ENCODE peak calls at places on chromosomes 3 and 15, in seven cellular contexts. One of them, this sample, is unnamed.

GRCh38 chr3:197331131-197331530 is 32.7 kb upstream of the DLG1 start:
- DNase-seq in H4: no peak
- DNase-seq in EL: no peak
- DNase-seq in endothelial cell: no peak
- DNase-seq in psoas muscle: no peak
- DNase-seq in NCI-H2081: no peak
- DNase-seq in brain microvascular endothelial cell: no peak
- DNase-seq in this sample: no peak

GRCh38 chr3:150428562-150428961 is 20.5 kb downstream of the TSC22D2 start:
- DNase-seq in psoas muscle: no peak
- DNase-seq in H4: no peak
- DNase-seq in EL: no peak
- DNase-seq in endothelial cell: no peak
- DNase-seq in brain microvascular endothelial cell: no peak
- DNase-seq in NCI-H2081: no peak
- DNase-seq in this sample: no peak

GRCh38 chr15:101481917-101482525 is 7.5 kb downstream of the PCSK6 start:
- DNase-seq in brain microvascular endothelial cell: no peak
- DNase-seq in endothelial cell: no peak
- DNase-seq in psoas muscle: no peak
- DNase-seq in H4: no peak
- DNase-seq in NCI-H2081: no peak
- DNase-seq in EL: no peak
- DNase-seq in this sample: no peak

GRCh38 chr3:13111874-13112520 is 38.8 kb upstream of the IQSEC1 start:
- DNase-seq in psoas muscle: no peak
- DNase-seq in NCI-H2081: peak
- DNase-seq in H4: no peak
- DNase-seq in endothelial cell: no peak
- DNase-seq in EL: no peak
- DNase-seq in brain microvascular endothelial cell: no peak
- DNase-seq in this sample: no peak

GRCh38 chr15:63672369-63672768 is 75.2 kb downstream of the FBXL22 start:
- DNase-seq in H4: no peak
- DNase-seq in brain microvascular endothelial cell: no peak
- DNase-seq in endothelial cell: no peak
- DNase-seq in EL: no peak
- DNase-seq in NCI-H2081: no peak
- DNase-seq in psoas muscle: no peak
- DNase-seq in this sample: no peak

GRCh38 chr3:48798998-48799397 is 48.7 kb downstream of the PRKAR2A start:
- DNase-seq in NCI-H2081: peak
- DNase-seq in endothelial cell: no peak
- DNase-seq in EL: no peak
- DNase-seq in H4: no peak
- DNase-seq in psoas muscle: no peak
- DNase-seq in brain microvascular endothelial cell: no peak
- DNase-seq in this sample: no peak

GRCh38 chr3:3170998-3171397 is 8.5 kb downstream of the CRBN start:
- DNase-seq in brain microvascular endothelial cell: no peak
- DNase-seq in H4: peak
- DNase-seq in endothelial cell: no peak
- DNase-seq in EL: peak
- DNase-seq in psoas muscle: no peak
- DNase-seq in NCI-H2081: no peak
- DNase-seq in this sample: no peak

GRCh38 chr3:60992395-60992794 is 258.9 kb downstream of the FHIT start:
- DNase-seq in brain microvascular endothelial cell: no peak
- DNase-seq in H4: peak
- DNase-seq in psoas muscle: no peak
- DNase-seq in EL: no peak
- DNase-seq in endothelial cell: no peak
- DNase-seq in NCI-H2081: peak
- DNase-seq in this sample: no peak

GRCh38 chr3:59451041-59451763 is 401.4 kb upstream of the CFAP20DC start:
- DNase-seq in H4: peak
- DNase-seq in endothelial cell: no peak
- DNase-seq in EL: no peak
- DNase-seq in NCI-H2081: peak
- DNase-seq in brain microvascular endothelial cell: no peak
- DNase-seq in psoas muscle: no peak
- DNase-seq in this sample: peak

GRCh38 chr3:79751703-79752102 is 16.1 kb downstream of the ROBO1 start:
- DNase-seq in EL: no peak
- DNase-seq in psoas muscle: no peak
- DNase-seq in brain microvascular endothelial cell: no peak
- DNase-seq in endothelial cell: no peak
- DNase-seq in NCI-H2081: no peak
- DNase-seq in H4: no peak
- DNase-seq in this sample: no peak

GRCh38 chr15:72117448-72117697 is 577 bp downstream of the MYO9A start:
- DNase-seq in NCI-H2081: no peak
- DNase-seq in H4: peak
- DNase-seq in brain microvascular endothelial cell: peak
- DNase-seq in endothelial cell: peak
- DNase-seq in psoas muscle: peak
- DNase-seq in EL: peak
- DNase-seq in this sample: peak

GRCh38 chr15:55897560-55898336 is 95.7 kb downstream of the NEDD4 start:
- DNase-seq in brain microvascular endothelial cell: peak
- DNase-seq in H4: peak
- DNase-seq in endothelial cell: peak
- DNase-seq in EL: peak
- DNase-seq in NCI-H2081: peak
- DNase-seq in psoas muscle: peak
- DNase-seq in this sample: peak

GRCh38 chr3:185586644-185586964 is 509 bp downstream of the SENP2 start:
- DNase-seq in psoas muscle: no peak
- DNase-seq in H4: peak
- DNase-seq in endothelial cell: no peak
- DNase-seq in brain microvascular endothelial cell: peak
- DNase-seq in NCI-H2081: no peak
- DNase-seq in EL: peak
- DNase-seq in this sample: no peak

GRCh38 chr3:30496496-30496966 is 109.9 kb upstream of the TGFBR2 start:
- DNase-seq in H4: peak
- DNase-seq in EL: peak
- DNase-seq in endothelial cell: no peak
- DNase-seq in brain microvascular endothelial cell: peak
- DNase-seq in NCI-H2081: no peak
- DNase-seq in psoas muscle: no peak
- DNase-seq in this sample: peak

GRCh38 chr3:76024640-76025039 is 239.3 kb upstream of the ZNF717 start:
- DNase-seq in psoas muscle: no peak
- DNase-seq in NCI-H2081: peak
- DNase-seq in H4: peak
- DNase-seq in brain microvascular endothelial cell: no peak
- DNase-seq in endothelial cell: no peak
- DNase-seq in EL: peak
- DNase-seq in this sample: no peak

GRCh38 chr15:63022663-63023062 is 19.9 kb upstream of the TPM1 start:
- DNase-seq in psoas muscle: no peak
- DNase-seq in H4: no peak
- DNase-seq in NCI-H2081: no peak
- DNase-seq in brain microvascular endothelial cell: no peak
- DNase-seq in endothelial cell: no peak
- DNase-seq in EL: no peak
- DNase-seq in this sample: no peak

GRCh38 chr3:16048435-16049318 is 125.8 kb upstream of the GALNT15 start:
- DNase-seq in brain microvascular endothelial cell: peak
- DNase-seq in EL: peak
- DNase-seq in H4: peak
- DNase-seq in endothelial cell: peak
- DNase-seq in psoas muscle: no peak
- DNase-seq in NCI-H2081: peak
- DNase-seq in this sample: peak

GRCh38 chr3:138916824-138917223 is 30.1 kb downstream of the FOXL2 start:
- DNase-seq in psoas muscle: no peak
- DNase-seq in NCI-H2081: no peak
- DNase-seq in H4: no peak
- DNase-seq in brain microvascular endothelial cell: no peak
- DNase-seq in EL: no peak
- DNase-seq in endothelial cell: no peak
- DNase-seq in this sample: no peak

GRCh38 chr3:17033516-17034168 is 148.9 kb downstream of the PLCL2 start:
- DNase-seq in NCI-H2081: no peak
- DNase-seq in brain microvascular endothelial cell: no peak
- DNase-seq in EL: no peak
- DNase-seq in endothelial cell: no peak
- DNase-seq in H4: no peak
- DNase-seq in psoas muscle: no peak
- DNase-seq in this sample: no peak

GRCh38 chr3:24340161-24340560 is 154.5 kb downstream of the THRB start:
- DNase-seq in brain microvascular endothelial cell: no peak
- DNase-seq in EL: no peak
- DNase-seq in psoas muscle: no peak
- DNase-seq in endothelial cell: no peak
- DNase-seq in NCI-H2081: no peak
- DNase-seq in H4: no peak
- DNase-seq in this sample: no peak

GRCh38 chr3:135089451-135089850 is 294.4 kb downstream of the EPHB1 start:
- DNase-seq in endothelial cell: no peak
- DNase-seq in psoas muscle: no peak
- DNase-seq in EL: no peak
- DNase-seq in NCI-H2081: no peak
- DNase-seq in brain microvascular endothelial cell: no peak
- DNase-seq in H4: no peak
- DNase-seq in this sample: no peak

GRCh38 chr3:57082481-57082880 is 22.0 kb downstream of the SPATA12 start:
- DNase-seq in H4: no peak
- DNase-seq in NCI-H2081: no peak
- DNase-seq in psoas muscle: no peak
- DNase-seq in endothelial cell: no peak
- DNase-seq in brain microvascular endothelial cell: no peak
- DNase-seq in EL: no peak
- DNase-seq in this sample: no peak

GRCh38 chr15:28123408-28124023 is 24.4 kb upstream of the OCA2 start:
- DNase-seq in EL: peak
- DNase-seq in endothelial cell: peak
- DNase-seq in brain microvascular endothelial cell: peak
- DNase-seq in psoas muscle: peak
- DNase-seq in NCI-H2081: peak
- DNase-seq in H4: peak
- DNase-seq in this sample: peak

GRCh38 chr15:32636410-32636809 is 5.1 kb upstream of the SCG5 start:
- DNase-seq in EL: no peak
- DNase-seq in endothelial cell: no peak
- DNase-seq in psoas muscle: no peak
- DNase-seq in NCI-H2081: no peak
- DNase-seq in H4: no peak
- DNase-seq in brain microvascular endothelial cell: no peak
- DNase-seq in this sample: no peak

GRCh38 chr3:99875925-99876781 is 58.5 kb downstream of the CMSS1 start:
- DNase-seq in endothelial cell: peak
- DNase-seq in EL: peak
- DNase-seq in NCI-H2081: peak
- DNase-seq in H4: peak
- DNase-seq in brain microvascular endothelial cell: peak
- DNase-seq in psoas muscle: peak
- DNase-seq in this sample: no peak

GRCh38 chr15:39657181-39657580 is 76.3 kb downstream of the THBS1 start:
- DNase-seq in NCI-H2081: no peak
- DNase-seq in psoas muscle: no peak
- DNase-seq in endothelial cell: no peak
- DNase-seq in H4: no peak
- DNase-seq in EL: no peak
- DNase-seq in brain microvascular endothelial cell: no peak
- DNase-seq in this sample: no peak

GRCh38 chr3:106168941-106169340 is 300.1 kb upstream of the CBLB start:
- DNase-seq in psoas muscle: no peak
- DNase-seq in EL: no peak
- DNase-seq in NCI-H2081: peak
- DNase-seq in endothelial cell: no peak
- DNase-seq in H4: no peak
- DNase-seq in brain microvascular endothelial cell: no peak
- DNase-seq in this sample: no peak

GRCh38 chr3:66450389-66451022 is 50.3 kb downstream of the LRIG1 start:
- DNase-seq in EL: peak
- DNase-seq in brain microvascular endothelial cell: no peak
- DNase-seq in endothelial cell: no peak
- DNase-seq in psoas muscle: peak
- DNase-seq in H4: no peak
- DNase-seq in NCI-H2081: peak
- DNase-seq in this sample: no peak

GRCh38 chr3:123776383-123776782 is 107.7 kb downstream of the MYLK start:
- DNase-seq in NCI-H2081: no peak
- DNase-seq in brain microvascular endothelial cell: no peak
- DNase-seq in endothelial cell: no peak
- DNase-seq in EL: no peak
- DNase-seq in psoas muscle: no peak
- DNase-seq in H4: no peak
- DNase-seq in this sample: no peak

GRCh38 chr3:101868534-101869464 is 19.5 kb downstream of the NFKBIZ start:
- DNase-seq in H4: no peak
- DNase-seq in EL: peak
- DNase-seq in endothelial cell: no peak
- DNase-seq in brain microvascular endothelial cell: peak
- DNase-seq in psoas muscle: no peak
- DNase-seq in NCI-H2081: no peak
- DNase-seq in this sample: no peak

GRCh38 chr3:61877359-61877770 is 316.0 kb downstream of the PTPRG start:
- DNase-seq in H4: peak
- DNase-seq in EL: no peak
- DNase-seq in psoas muscle: no peak
- DNase-seq in NCI-H2081: peak
- DNase-seq in endothelial cell: no peak
- DNase-seq in brain microvascular endothelial cell: no peak
- DNase-seq in this sample: peak

GRCh38 chr15:28093761-28094535 is 5.2 kb downstream of the OCA2 start:
- DNase-seq in EL: no peak
- DNase-seq in endothelial cell: no peak
- DNase-seq in NCI-H2081: no peak
- DNase-seq in psoas muscle: no peak
- DNase-seq in brain microvascular endothelial cell: no peak
- DNase-seq in H4: no peak
- DNase-seq in this sample: no peak

GRCh38 chr15:70870066-70870465 is 16.1 kb upstream of the LARP6 start:
- DNase-seq in endothelial cell: no peak
- DNase-seq in psoas muscle: no peak
- DNase-seq in NCI-H2081: no peak
- DNase-seq in brain microvascular endothelial cell: peak
- DNase-seq in EL: peak
- DNase-seq in H4: peak
- DNase-seq in this sample: no peak